ENCODE peak calls at places on chromosome 14, in seven cellular contexts. Q, H, V, U, Y, P and M are unnamed samples. For H3K4me1, the result is how much of the 10 kb centered on the place peaks cover.

GRCh38 chr14:66038214-66038977 is 447.8 kb upstream of the CCDC196 start:
- DNase-seq in Q (peak), H (peak), V (peak), U (peak), Y (peak), P (no peak), M (no peak)

GRCh38 chr14:92717571-92718042 is 30.8 kb downstream of the LGMN start:
- DNase-seq in Q (no peak), H (no peak), V (no peak), U (no peak), Y (no peak), P (no peak), M (no peak)

GRCh38 chr14:22882529-22883190 is 362 bp upstream of the REM2 start:
- DNase-seq in Q (peak), H (peak), V (no peak), U (peak), Y (no peak), P (no peak), M (peak)

GRCh38 chr14:73610692-73611091 is 1.6 kb upstream of the ACOT6 start:
- DNase-seq in Q (peak), H (peak), V (no peak), U (no peak), Y (no peak), P (no peak), M (no peak)

GRCh38 chr14:84181072-84181471 is 1348.9 kb upstream of the FLRT2 start:
- DNase-seq in Q (no peak), H (no peak), V (no peak), U (no peak), Y (no peak), P (no peak), M (no peak)

GRCh38 chr14:96631030-96631429 is 128.8 kb downstream of the PAPOLA start:
- DNase-seq in Q (no peak), H (no peak), V (no peak), U (peak), Y (peak), P (no peak), M (no peak)

GRCh38 chr14:91409991-91410401 is 7.6 kb downstream of the CCDC88C start:
- DNase-seq in Q (no peak), H (no peak), V (no peak), U (no peak), Y (no peak), P (no peak), M (no peak)

GRCh38 chr14:104604461-104605449 is at the start of gene TMEM179:
- DNase-seq in Q (peak), H (peak), V (peak), U (no peak), Y (no peak), P (no peak), M (no peak)

GRCh38 chr14:39488600-39488999 is 56.4 kb upstream of the FBXO33 start:
- DNase-seq in Q (peak), H (peak), V (no peak), U (no peak), Y (no peak), P (no peak), M (no peak)

GRCh38 chr14:103522649-103523582 is at the start of gene CKB:
- DNase-seq in Q (peak), H (peak), V (no peak), U (peak), Y (no peak), P (no peak), M (no peak)

GRCh38 chr14:39109893-39110715 is 4.0 kb upstream of the GEMIN2 start:
- DNase-seq in Q (no peak), H (no peak), V (no peak), U (no peak), Y (no peak), P (no peak), M (no peak)

GRCh38 chr14:83463500-83464098 is 1929.9 kb upstream of the SEL1L start:
- DNase-seq in Q (peak), H (peak), V (peak), U (no peak), Y (no peak), P (no peak), M (peak)

GRCh38 chr14:75299064-75299463 is 20.4 kb downstream of the FOS start:
- DNase-seq in Q (no peak), H (peak), V (peak), U (peak), Y (peak), P (no peak), M (peak)

GRCh38 chr14:68011629-68012028 is 192.1 kb downstream of the RAD51B start:
- DNase-seq in Q (peak), H (no peak), V (no peak), U (no peak), Y (no peak), P (no peak), M (no peak)

GRCh38 chr14:74551903-74552371 is 58.4 kb downstream of the ISCA2 start:
- DNase-seq in Q (no peak), H (no peak), V (peak), U (no peak), Y (peak), P (no peak), M (no peak)

GRCh38 chr14:75825147-75825592 is 156.6 kb downstream of the TGFB3 start:
- DNase-seq in Q (no peak), H (peak), V (no peak), U (no peak), Y (no peak), P (no peak), M (no peak)

GRCh38 chr14:101791919-101792572 is 30.5 kb downstream of the PPP2R5C start:
- DNase-seq in Q (peak), H (no peak), V (no peak), U (no peak), Y (no peak), P (no peak), M (no peak)

GRCh38 chr14:58060077-58060476 is 91.9 kb downstream of the ARMH4 start:
- DNase-seq in Q (no peak), H (no peak), V (no peak), U (no peak), Y (no peak), P (no peak), M (no peak)

GRCh38 chr14:103663506-103663905 is 34.5 kb downstream of the KLC1 start:
- DNase-seq in Q (no peak), H (no peak), V (no peak), U (no peak), Y (no peak), P (no peak), M (no peak)

GRCh38 chr14:64113279-64113678 is 180.9 kb downstream of the ESR2 start:
- DNase-seq in Q (no peak), H (peak), V (no peak), U (peak), Y (no peak), P (no peak), M (no peak)

GRCh38 chr14:90607141-90607540 is 209.1 kb downstream of the TTC7B start:
- DNase-seq in Q (no peak), H (no peak), V (no peak), U (no peak), Y (no peak), P (no peak), M (no peak)

GRCh38 chr14:57865450-57866198 is at the start of gene SLC35F4:
- DNase-seq in Q (no peak), H (peak), V (no peak), U (no peak), Y (no peak), P (no peak), M (no peak)

GRCh38 chr14:88553886-88554457 is 835 bp downstream of the PTPN21 start:
- DNase-seq in Q (peak), H (no peak), V (no peak), U (no peak), Y (no peak), P (no peak), M (no peak)

GRCh38 chr14:95895720-95896119 is 19.1 kb downstream of the TUNAR start:
- DNase-seq in Q (no peak), H (peak), V (no peak), U (no peak), Y (no peak), P (no peak), M (no peak)

GRCh38 chr14:73862480-73862879 is 10.8 kb downstream of the PTGR2 start:
- DNase-seq in Q (no peak), H (no peak), V (no peak), U (no peak), Y (no peak), P (no peak), M (no peak)

GRCh38 chr14:81831128-81831815 is 297.6 kb upstream of the SEL1L start:
- DNase-seq in Q (no peak), H (peak), V (peak), U (no peak), Y (peak), P (no peak), M (no peak)

GRCh38 chr14:41230683-41231082 is 376.0 kb upstream of the LRFN5 start:
- DNase-seq in Q (no peak), H (no peak), V (no peak), U (no peak), Y (no peak), P (no peak), M (no peak)

GRCh38 chr14:29637406-29637805 is 290.2 kb downstream of the PRKD1 start:
- DNase-seq in Q (peak), H (no peak), V (peak), U (no peak), Y (peak), P (no peak), M (peak)

GRCh38 chr14:99598774-99599173 is 5.2 kb downstream of the CCDC85C start:
- DNase-seq in Q (no peak), H (no peak), V (no peak), U (no peak), Y (no peak), P (no peak), M (no peak)
- H3K27ac ChIP-seq in Q (no peak), H (peak), V (no peak), U (peak), Y (no peak), P (peak), M (no peak)

GRCh38 chr14:21238823-21239518 is 30.3 kb downstream of the HNRNPC start:
- DNase-seq in Q (no peak), H (no peak), V (no peak), U (no peak), Y (no peak), P (no peak), M (no peak)
- H3K4me1 ChIP-seq in Q (under half), H (under half), V (under half), U (under half), Y (under half), P (under half), M (under half)

DNA sequence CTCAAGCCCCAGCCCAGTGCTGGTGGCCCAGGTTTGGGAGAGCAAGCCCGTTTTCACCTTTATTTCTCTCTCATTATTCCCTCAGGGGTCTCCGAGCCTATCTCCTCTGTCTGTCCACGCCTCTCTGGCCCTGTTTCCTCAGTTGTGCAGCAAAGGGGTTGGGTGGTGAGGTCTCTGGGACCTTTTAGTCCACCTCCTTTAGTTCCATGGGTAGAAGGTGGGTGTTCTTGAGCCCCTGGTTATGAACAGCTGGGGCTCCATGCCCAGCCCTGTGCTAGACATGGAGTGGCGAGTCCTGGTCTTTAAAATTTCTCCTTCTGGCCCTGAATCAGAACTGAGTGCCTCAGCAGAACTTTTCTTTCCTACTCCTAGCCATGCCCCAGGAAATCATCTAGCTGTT is 1.3 kb upstream of the NGB start:
- DNase-seq in Q (no peak), H (no peak), V (no peak), U (no peak), Y (no peak), P (no peak), M (no peak)
- H3K27ac ChIP-seq in Q (no peak), H (no peak), V (no peak), U (no peak), Y (no peak), P (no peak), M (no peak)

GRCh38 chr14:26939756-26940155 is 341.9 kb upstream of the NOVA1 start:
- DNase-seq in Q (no peak), H (no peak), V (no peak), U (no peak), Y (no peak), P (no peak), M (no peak)
- H3K4me1 ChIP-seq in Q (under half), H (under half), V (under half), U (under half), Y (under half), P (under half), M (under half)

GRCh38 chr14:70882771-70883492 is 24.3 kb upstream of the PCNX1 start:
- DNase-seq in Q (peak), H (no peak), V (no peak), U (no peak), Y (no peak), P (no peak), M (peak)
- H3K27ac ChIP-seq in Q (no peak), H (no peak), V (no peak), U (no peak), Y (peak), P (no peak), M (peak)

GRCh38 chr14:49620182-49621113 is at the start of the genes MGAT2 and RPL36AL:
- DNase-seq in Q (peak), H (peak), V (peak), U (peak), Y (peak), P (peak), M (peak)

GRCh38 chr14:49623941-49624806 is 3.6 kb downstream of the MGAT2 start:
- DNase-seq in Q (no peak), H (peak), V (no peak), U (peak), Y (no peak), P (no peak), M (no peak)

GRCh38 chr14:49621114-49621881 is 699 bp downstream of the MGAT2 start:
- DNase-seq in Q (peak), H (peak), V (peak), U (peak), Y (peak), P (no peak), M (peak)

GRCh38 chr14:49623387-49623786 is 2.8 kb downstream of the MGAT2 start:
- DNase-seq in Q (no peak), H (no peak), V (no peak), U (no peak), Y (no peak), P (no peak), M (no peak)

DNA sequence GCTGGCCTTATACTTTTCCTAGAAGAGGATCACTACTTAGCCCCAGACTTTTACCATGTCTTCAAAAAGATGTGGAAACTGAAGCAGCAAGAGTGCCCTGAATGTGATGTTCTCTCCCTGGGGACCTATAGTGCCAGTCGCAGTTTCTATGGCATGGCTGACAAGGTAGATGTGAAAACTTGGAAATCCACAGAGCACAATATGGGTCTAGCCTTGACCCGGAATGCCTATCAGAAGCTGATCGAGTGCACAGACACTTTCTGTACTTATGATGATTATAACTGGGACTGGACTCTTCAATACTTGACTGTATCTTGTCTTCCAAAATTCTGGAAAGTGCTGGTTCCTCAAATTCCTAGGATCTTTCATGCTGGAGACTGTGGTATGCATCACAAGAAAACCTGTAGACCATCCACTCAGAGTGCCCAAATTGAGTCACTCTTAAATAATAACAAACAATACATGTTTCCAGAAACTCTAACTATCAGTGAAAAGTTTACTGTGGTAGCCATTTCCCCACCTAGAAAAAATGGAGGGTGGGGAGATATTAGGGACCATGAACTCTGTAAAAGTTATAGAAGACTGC is 1.5 kb downstream of the MGAT2 start:
- DNase-seq in Q (no peak), H (no peak), V (no peak), U (no peak), Y (no peak), P (no peak), M (peak)
- H3K4me1 ChIP-seq in Q (under half), H (under half), V (under half), U (under half), Y (under half), P (under half), M (under half)